ENCODE peak calls at places on chromosome 20, in four cellular contexts. H is MM.1S, R is H1, F is Peyer's patch. O is an unnamed sample. For H3K27me3 and H3K9me3, the result is how much of the 10 kb centered on the place peaks cover.

GRCh38 chr20:46388201-46388836 is 18.1 kb downstream of the ELMO2 start:
- DNase-seq in H (no peak), R (no peak), F (no peak), O (no peak)

GRCh38 chr20:44819936-44820335 is 9.6 kb upstream of the RIMS4 start:
- DNase-seq in R (no peak), H (no peak), F (no peak), O (no peak)

GRCh38 chr20:57473246-57474042 is 51.5 kb downstream of the CTCFL start:
- DNase-seq in R (no peak), H (peak), F (peak), O (no peak)

GRCh38 chr20:20710847-20711315 is 1.6 kb downstream of the RALGAPA2 start:
- DNase-seq in F (peak), R (no peak), H (no peak), O (no peak)

GRCh38 chr20:13694420-13695150 is 55.9 kb upstream of the TASP1 start:
- DNase-seq in H (no peak), F (no peak), R (no peak), O (no peak)

GRCh38 chr20:33986560-33987216 is 7.0 kb upstream of the RALY start:
- DNase-seq in H (no peak), R (no peak), F (no peak), O (no peak)

GRCh38 chr20:32207211-32207625 is 325 bp downstream of the PLAGL2 start:
- DNase-seq in F (no peak), R (no peak), H (no peak), O (peak)

GRCh38 chr20:6053064-6053775 is 640 bp downstream of the LRRN4 start:
- DNase-seq in R (no peak), F (no peak), H (no peak), O (no peak)

GRCh38 chr20:48196486-48196885 is 411.2 kb upstream of the SULF2 start:
- DNase-seq in F (no peak), R (no peak), H (no peak), O (no peak)

GRCh38 chr20:23340524-23340923 is 10.1 kb upstream of the NXT1 start:
- DNase-seq in R (no peak), H (no peak), F (peak), O (no peak)

GRCh38 chr20:52438326-52438963 is 246.9 kb upstream of the ZFP64 start:
- DNase-seq in F (no peak), H (no peak), R (no peak), O (peak)

DNA sequence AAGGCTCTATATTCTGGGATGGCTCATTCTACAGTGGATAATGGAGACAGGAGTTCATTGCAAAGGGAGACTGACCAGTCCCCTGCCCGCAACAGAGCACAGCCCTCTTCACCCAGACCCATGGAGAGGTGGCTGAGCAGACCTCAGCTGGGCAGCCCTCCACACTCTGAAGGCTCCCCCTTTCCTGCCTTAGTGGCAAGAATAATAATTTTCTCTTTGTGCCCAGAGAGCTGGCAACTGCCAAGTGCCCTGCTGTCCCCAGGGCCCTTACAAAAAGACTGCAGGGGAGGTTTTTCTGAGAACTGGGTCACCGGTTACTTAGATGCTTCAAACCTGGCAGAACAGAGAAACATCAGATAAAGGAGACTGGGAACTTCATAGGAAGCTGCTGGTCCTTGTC is 35.4 kb upstream of the ZNFX1 start:
- DNase-seq in R (no peak), H (no peak), F (no peak), O (no peak)
- H3K27me3 ChIP-seq in R (under half), H (under half), F (under half), O (under half)

DNA sequence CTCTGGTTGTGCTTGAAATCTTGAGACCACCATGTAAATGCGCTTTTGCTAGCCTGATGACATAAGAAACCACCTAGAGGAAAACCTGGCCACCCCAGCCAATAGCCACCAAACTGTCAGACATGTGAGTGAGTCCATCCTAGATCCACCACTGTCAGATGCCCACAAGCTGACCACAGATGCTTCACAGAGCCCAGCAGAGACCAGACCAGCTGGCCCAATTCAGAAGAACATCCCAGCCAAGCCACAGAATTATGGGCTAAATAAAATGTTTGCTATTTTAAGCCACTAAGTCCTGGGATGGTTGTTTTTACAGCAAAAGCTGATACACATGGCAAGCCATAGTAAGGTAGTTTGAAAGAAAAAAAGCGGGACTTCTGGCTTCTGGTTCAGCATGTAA is 425.3 kb downstream of the KIF16B start:
- DNase-seq in H (no peak), F (no peak), R (no peak), O (no peak)
- H3K9me3 ChIP-seq in H (under half), F (under half), R (under half), O (under half)

GRCh38 chr20:36415475-36416002 is 109.4 kb downstream of the DLGAP4 start:
- DNase-seq in F (no peak), R (no peak), H (no peak), O (no peak)
- H3K27me3 ChIP-seq in F (under half), R (under half), H (under half), O (under half)

GRCh38 chr20:890671-891070 is 25.5 kb downstream of the ANGPT4 start:
- DNase-seq in H (no peak), F (no peak), R (no peak), O (no peak)
- H3K9me3 ChIP-seq in H (under half), F (under half), R (under half), O (under half)

GRCh38 chr20:36784900-36785299 is 11.3 kb upstream of the DSN1 start:
- DNase-seq in R (no peak), H (no peak), F (no peak), O (no peak)
- H3K27me3 ChIP-seq in R (under half), H (under half), F (under half), O (under half)

GRCh38 chr20:29410805-29411457 is 1846.5 kb upstream of the DEFB115 start:
- DNase-seq in R (no peak), H (no peak), F (no peak), O (no peak)
- H3K9me3 ChIP-seq in R (half or more), H (under half), F (under half), O (under half)

DNA sequence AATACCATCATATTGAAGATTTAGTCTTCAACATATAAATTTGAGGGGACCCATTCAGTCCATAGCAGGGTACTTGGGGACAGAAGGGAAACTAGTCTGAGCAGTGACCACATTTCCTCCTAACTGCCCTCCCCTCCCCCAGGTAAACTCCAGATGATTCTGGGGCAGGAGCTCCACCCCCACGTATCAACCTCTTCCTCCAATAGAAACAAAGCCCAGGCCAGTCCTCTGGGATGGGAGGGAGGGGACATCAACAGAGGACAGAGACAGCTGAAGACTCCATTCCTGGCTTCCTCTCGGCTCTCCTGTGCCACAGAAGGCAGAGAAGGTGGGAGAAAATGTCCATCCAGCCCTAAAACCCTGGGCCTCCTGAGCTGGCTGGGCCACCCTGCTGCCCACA is 85.0 kb upstream of the TOP1 start:
- DNase-seq in F (no peak), R (no peak), H (no peak), O (no peak)
- H3K27me3 ChIP-seq in F (under half), R (under half), H (under half), O (under half)

DNA sequence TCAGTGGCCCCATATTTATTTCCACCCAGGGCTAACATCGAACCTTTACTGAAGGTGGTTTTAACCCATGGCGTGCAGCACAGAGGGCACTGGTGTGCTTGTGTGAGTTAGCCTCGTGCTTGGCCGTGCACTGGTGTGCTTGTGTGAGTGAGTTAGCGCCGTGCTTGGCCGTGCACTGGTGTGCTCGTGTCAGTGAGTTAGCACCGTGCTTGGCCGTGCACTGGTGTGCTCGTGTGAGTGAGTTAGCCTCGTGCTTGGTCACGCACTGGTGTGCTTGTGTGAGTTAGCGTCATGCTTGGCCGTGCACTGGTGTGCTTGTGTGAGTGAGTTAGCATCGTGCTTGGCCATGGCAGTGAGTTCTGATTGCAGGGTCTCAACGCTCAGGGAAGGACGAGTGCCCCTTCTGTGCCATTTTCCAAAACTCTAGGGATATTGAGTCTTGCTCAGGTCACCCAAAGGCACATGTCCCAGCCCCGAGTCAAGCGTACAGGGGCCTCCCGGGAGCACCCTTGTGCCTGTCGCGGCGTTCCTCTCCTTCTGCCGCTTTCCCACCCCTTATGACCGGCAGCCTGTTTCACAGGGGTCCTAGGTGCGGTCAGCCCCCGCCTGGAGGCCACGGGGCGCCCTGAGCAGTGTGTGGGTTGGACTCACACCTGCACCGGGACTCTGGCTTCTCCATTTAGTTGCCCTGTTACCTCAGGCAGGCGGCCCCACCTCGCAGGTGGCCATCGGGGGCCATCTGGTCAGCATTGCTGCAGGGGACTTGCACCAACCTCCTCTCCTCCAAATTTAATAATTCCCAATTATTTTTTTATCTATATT is 399.1 kb downstream of the CDH4 start:
- DNase-seq in F (no peak), H (no peak), R (no peak), O (no peak)
- H3K9me3 ChIP-seq in F (under half), H (under half), R (under half), O (under half)

GRCh38 chr20:50423758-50424157 is 86.4 kb upstream of the PTPN1 start:
- DNase-seq in H (no peak), F (no peak), R (no peak), O (no peak)
- H3K27me3 ChIP-seq in H (half or more), F (under half), R (under half), O (under half)